ENCODE peak calls at places on chromosomes 7 and 10, in five cellular contexts. T is stimulated activated effector memory CD8-positive, alpha-beta T cell treated with anti-CD3 and anti-CD28 coated beads, Interleukin-12 subunit alpha, Interleukin-12 subunit beta, amount 100 ng/mL, for 72 hours; A is astrocyte of the hippocampus; Z is activated CD8-positive, alpha-beta memory T cell treated with anti-CD3 and anti-CD28 coated beads for 4 hours; R is RWPE1. B is an unnamed sample.

GRCh38 chr10:11724938-11725776 is 17.0 kb upstream of the ECHDC3 start:
- DNase-seq in T (no peak), A (peak), R (peak), Z (no peak), B (peak)

GRCh38 chr10:133196221-133196920 is 33.6 kb upstream of the UTF1 start:
- DNase-seq in T (no peak), R (no peak), A (no peak), Z (no peak), B (no peak)

GRCh38 chr10:69089638-69090599 is 2.0 kb downstream of the SRGN start:
- DNase-seq in R (no peak), A (no peak), T (peak), Z (peak), B (no peak)

GRCh38 chr7:2090526-2091520 is 141.9 kb downstream of the MAD1L1 start:
- DNase-seq in Z (no peak), R (no peak), T (no peak), A (no peak), B (no peak)

GRCh38 chr7:98294798-98295382 is 13.4 kb downstream of the BRI3 start:
- DNase-seq in Z (no peak), A (peak), R (peak), T (peak), B (peak)

GRCh38 chr7:11951909-11952308 is 119.9 kb upstream of the THSD7A start:
- DNase-seq in Z (no peak), R (no peak), A (peak), T (no peak), B (peak)

GRCh38 chr7:74658171-74659004 is 870 bp downstream of the GTF2I start:
- DNase-seq in R (peak), A (peak), T (peak), Z (peak), B (peak)

GRCh38 chr10:84261236-84261635 is 16.4 kb downstream of the RGR start:
- DNase-seq in R (no peak), Z (no peak), A (no peak), T (no peak), B (no peak)

GRCh38 chr10:132134541-132135397 is 52.0 kb upstream of the DPYSL4 start:
- DNase-seq in Z (no peak), A (no peak), T (no peak), R (no peak), B (no peak)

GRCh38 chr7:95322396-95322795 is 1.9 kb downstream of the PON1 start:
- DNase-seq in Z (no peak), T (no peak), A (peak), R (no peak), B (no peak)

B was measured in epithelial cell of esophagus.